ENCODE peak calls at places on chromosomes 4 and X, in six cellular contexts. B is SK-N-SH, X is HCT116, C is HepG2, S is GM12878, O is Panc1. U is an unnamed sample.

GRCh38 chr4:6300359-6300758 is 30.7 kb downstream of the WFS1 start:
- DNase-seq in B (no peak), X (no peak), C (no peak), S (no peak), O (no peak), U (no peak)

GRCh38 chr4:5471691-5472090 is 236.7 kb downstream of the EVC2 start:
- DNase-seq in B (no peak), X (no peak), C (no peak), S (no peak), O (no peak), U (no peak)

GRCh38 chrX:44876076-44876475 is 3.1 kb downstream of the KDM6A start:
- DNase-seq in B (no peak), X (no peak), C (no peak), S (no peak), O (no peak), U (no peak)

GRCh38 chr4:96395747-96396146 is 555.9 kb downstream of the PDHA2 start:
- DNase-seq in B (no peak), X (no peak), C (no peak), S (no peak), O (no peak), U (no peak)

GRCh38 chr4:152935661-152936445 is at the start of gene FHDC1:
- DNase-seq in B (peak), X (peak), C (no peak), S (no peak), O (no peak), U (peak)

GRCh38 chr4:74793757-74794340 is 474 bp downstream of the BTC start:
- DNase-seq in B (peak), X (no peak), C (peak), S (no peak), O (no peak), U (no peak)

GRCh38 chrX:85988353-85988752 is 59.0 kb downstream of the CHM start:
- DNase-seq in B (no peak), X (no peak), C (no peak), S (no peak), O (no peak), U (no peak)

GRCh38 chr4:106530816-106531215 is 162.2 kb upstream of the GIMD1 start:
- DNase-seq in B (no peak), X (no peak), C (no peak), S (no peak), O (no peak), U (no peak)

GRCh38 chrX:9940397-9940796 is 26.8 kb upstream of the CLDN34 start:
- DNase-seq in B (no peak), X (no peak), C (no peak), S (no peak), O (no peak), U (no peak)

GRCh38 chr4:185020293-185020808 is 2.1 kb downstream of the HELT start:
- DNase-seq in B (peak), X (no peak), C (no peak), S (no peak), O (no peak), U (no peak)

GRCh38 chrX:11329016-11329415 is 35.8 kb downstream of the AMELX start:
- DNase-seq in B (no peak), X (no peak), C (no peak), S (no peak), O (no peak), U (no peak)

GRCh38 chrX:77087529-77088169 is 359.5 kb upstream of the FGF16 start:
- DNase-seq in B (no peak), X (no peak), C (peak), S (no peak), O (no peak), U (no peak)

GRCh38 chrX:151713859-151714258 is 2.0 kb upstream of the FATE1 start:
- DNase-seq in B (peak), X (peak), C (peak), S (no peak), O (peak), U (peak)

GRCh38 chr4:76987153-76987562 is 37.6 kb downstream of the SEPTIN11 start:
- DNase-seq in B (no peak), X (no peak), C (no peak), S (no peak), O (no peak), U (no peak)

GRCh38 chr4:114012749-114013148 is 33.3 kb upstream of the ARSJ start:
- DNase-seq in B (no peak), X (no peak), C (no peak), S (no peak), O (no peak), U (no peak)

GRCh38 chr4:113639311-113639710 is 122.2 kb downstream of the CAMK2D start:
- DNase-seq in B (no peak), X (no peak), C (no peak), S (no peak), O (no peak), U (no peak)

GRCh38 chr4:113146876-113147358 is 97.5 kb downstream of the ANK2 start:
- DNase-seq in B (no peak), X (no peak), C (peak), S (peak), O (no peak), U (no peak)

GRCh38 chr4:11051181-11051580 is 366.6 kb upstream of the CLNK start:
- DNase-seq in B (no peak), X (no peak), C (no peak), S (no peak), O (no peak), U (no peak)

GRCh38 chr4:121898150-121898549 is 27.9 kb upstream of the BBS7 start:
- DNase-seq in B (no peak), X (peak), C (no peak), S (no peak), O (no peak), U (no peak)

GRCh38 chrX:48665991-48666390 is 17.6 kb upstream of the WAS start:
- DNase-seq in B (no peak), X (no peak), C (no peak), S (no peak), O (no peak), U (no peak)

GRCh38 chrX:8042304-8042703 is 115.1 kb upstream of the PNPLA4 start:
- DNase-seq in B (peak), X (no peak), C (peak), S (no peak), O (no peak), U (peak)

GRCh38 chrX:40105016-40105790 is 7.4 kb upstream of the BCOR start:
- DNase-seq in B (peak), X (no peak), C (no peak), S (no peak), O (no peak), U (no peak)

GRCh38 chrX:2823795-2824386 is 4.8 kb upstream of the GYG2 start:
- DNase-seq in B (no peak), X (no peak), C (no peak), S (no peak), O (no peak), U (no peak)

GRCh38 chrX:14927391-14927790 is 54.2 kb downstream of the MOSPD2 start:
- DNase-seq in B (no peak), X (no peak), C (no peak), S (no peak), O (no peak), U (no peak)

GRCh38 chr4:114582625-114583024 is 16.0 kb upstream of the UGT8 start:
- DNase-seq in B (no peak), X (no peak), C (no peak), S (no peak), O (no peak), U (no peak)

GRCh38 chr4:25859429-25860148 is 3.2 kb downstream of the SEL1L3 start:
- DNase-seq in B (peak), X (no peak), C (no peak), S (no peak), O (no peak), U (no peak)

GRCh38 chrX:136423724-136424123 is 64.0 kb upstream of the BRS3 start:
- DNase-seq in B (no peak), X (no peak), C (no peak), S (no peak), O (no peak), U (no peak)

GRCh38 chr4:156598138-156598681 is 373.4 kb downstream of the PDGFC start:
- DNase-seq in B (no peak), X (no peak), C (no peak), S (no peak), O (no peak), U (no peak)

GRCh38 chr4:8165374-8165896 is 6.8 kb upstream of the ABLIM2 start:
- DNase-seq in B (no peak), X (no peak), C (no peak), S (no peak), O (no peak), U (no peak)

GRCh38 chr4:68963389-68963788 is 11.8 kb upstream of the UGT2A3 start:
- DNase-seq in B (no peak), X (no peak), C (no peak), S (no peak), O (no peak), U (no peak)

GRCh38 chr4:30380404-30380998 is 339.7 kb upstream of the PCDH7 start:
- DNase-seq in B (peak), X (peak), C (peak), S (no peak), O (peak), U (peak)

GRCh38 chr4:3369781-3370660 is 71.7 kb upstream of the HGFAC start:
- DNase-seq in B (peak), X (no peak), C (no peak), S (no peak), O (no peak), U (no peak)

GRCh38 chr4:104500452-104500851 is 5.8 kb upstream of the CXXC4 start:
- DNase-seq in B (no peak), X (no peak), C (no peak), S (no peak), O (no peak), U (no peak)

GRCh38 chr4:152530600-152530999 is 5.3 kb downstream of the FBXW7 start:
- DNase-seq in B (no peak), X (no peak), C (no peak), S (no peak), O (no peak), U (no peak)

GRCh38 chr4:54167508-54167907 is 61.6 kb upstream of the PDGFRA start:
- DNase-seq in B (no peak), X (no peak), C (no peak), S (no peak), O (no peak), U (no peak)

GRCh38 chr4:186554890-186555827 is at the start of gene MTNR1A:
- DNase-seq in B (peak), X (no peak), C (no peak), S (no peak), O (no peak), U (no peak)

GRCh38 chr4:70703695-70704332 is 15.5 kb downstream of the UTP3 start:
- DNase-seq in B (no peak), X (no peak), C (no peak), S (no peak), O (no peak), U (no peak)

GRCh38 chr4:99816611-99817309 is at the start of gene DAPP1:
- DNase-seq in B (no peak), X (no peak), C (no peak), S (peak), O (no peak), U (no peak)
- TF ChIP-seq POLR2AphosphoS5 in B (no peak), X (no peak), C (no peak), S (peak), O (no peak), U (no peak)

DNA sequence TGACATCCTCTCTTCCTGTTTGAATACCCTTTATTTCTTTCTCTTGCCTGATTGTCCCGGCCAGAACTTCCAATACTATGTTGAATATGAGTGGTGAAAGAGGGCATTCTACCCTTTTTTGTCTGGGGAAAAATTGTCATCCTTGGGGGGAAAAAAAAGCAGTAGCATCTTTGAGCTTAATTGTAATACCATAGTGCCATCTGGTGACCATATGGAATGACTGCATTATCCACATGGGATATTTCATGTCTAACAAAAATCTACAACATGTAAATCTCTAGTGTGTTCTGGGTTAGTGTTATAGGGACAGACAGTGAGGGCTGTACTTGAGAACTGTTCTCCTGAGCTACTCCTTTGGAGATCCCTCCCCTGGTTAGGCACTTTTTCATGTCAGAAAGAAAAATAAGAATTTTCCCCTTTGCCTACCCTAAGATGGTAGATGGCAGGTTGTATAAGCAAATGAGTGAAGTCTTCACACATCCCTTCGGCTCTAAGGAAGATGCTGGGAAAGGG is 26.0 kb downstream of the CAPN6 start:
- DNase-seq in B (peak), X (peak), C (peak), S (no peak), O (no peak), U (no peak)
- TF ChIP-seq SIN3A in B (no peak), X (no peak), C (no peak), S (no peak), O (no peak), U (no peak)

DNA sequence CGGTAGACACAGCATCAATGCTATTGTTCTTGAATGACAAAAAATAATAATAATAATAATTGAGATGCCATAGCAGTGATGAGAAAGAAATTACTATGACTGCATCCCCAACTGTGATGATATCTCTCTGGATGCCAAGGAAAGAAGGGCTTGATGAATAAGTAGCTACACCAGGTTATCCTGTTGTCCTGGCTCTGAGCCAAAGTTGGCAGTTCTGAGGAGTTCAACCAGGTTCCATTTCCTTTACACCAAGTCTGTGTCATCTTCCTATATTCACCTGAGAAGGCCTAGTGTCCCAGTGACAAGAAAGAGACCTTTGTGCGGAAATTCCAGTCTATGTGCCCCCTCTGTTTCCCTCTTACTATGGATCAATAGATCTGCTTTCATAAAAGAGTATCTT is 3.4 kb upstream of the MAML3 start:
- DNase-seq in B (no peak), X (no peak), C (no peak), S (no peak), O (no peak), U (no peak)
- TF ChIP-seq REST in B (no peak), X (no peak), C (no peak), S (no peak), O (no peak), U (no peak)

GRCh38 chrX:133576876-133577275 is 161.6 kb upstream of the GPC4 start:
- DNase-seq in B (no peak), X (no peak), C (no peak), S (no peak), O (no peak), U (no peak)
- TF ChIP-seq POLR2AphosphoS5 in B (no peak), X (no peak), C (no peak), S (no peak), O (no peak), U (no peak)

DNA sequence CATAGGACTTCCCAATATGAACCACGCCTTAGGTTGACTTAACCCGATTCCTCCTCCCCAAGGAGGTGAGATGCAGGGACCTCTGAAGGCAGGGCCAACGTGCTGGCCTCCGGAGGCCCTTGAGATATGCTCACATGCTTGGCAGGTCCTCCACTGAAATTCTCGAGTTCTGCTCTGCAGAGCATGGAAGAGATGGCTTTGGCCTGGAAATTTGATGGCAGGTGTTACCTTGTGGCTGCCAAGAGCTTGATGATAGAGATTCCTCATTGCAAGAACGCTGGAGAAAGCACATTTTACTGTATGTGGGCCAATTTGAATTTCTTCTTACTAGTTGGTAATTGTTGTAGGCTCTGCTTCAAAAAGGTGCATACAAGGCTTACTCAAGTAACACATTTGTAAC is 117.4 kb upstream of the LIMCH1 start:
- DNase-seq in B (no peak), X (no peak), C (no peak), S (no peak), O (no peak), U (no peak)
- TF ChIP-seq SIN3A in B (no peak), X (no peak), C (no peak), S (no peak), O (no peak), U (no peak)

DNA sequence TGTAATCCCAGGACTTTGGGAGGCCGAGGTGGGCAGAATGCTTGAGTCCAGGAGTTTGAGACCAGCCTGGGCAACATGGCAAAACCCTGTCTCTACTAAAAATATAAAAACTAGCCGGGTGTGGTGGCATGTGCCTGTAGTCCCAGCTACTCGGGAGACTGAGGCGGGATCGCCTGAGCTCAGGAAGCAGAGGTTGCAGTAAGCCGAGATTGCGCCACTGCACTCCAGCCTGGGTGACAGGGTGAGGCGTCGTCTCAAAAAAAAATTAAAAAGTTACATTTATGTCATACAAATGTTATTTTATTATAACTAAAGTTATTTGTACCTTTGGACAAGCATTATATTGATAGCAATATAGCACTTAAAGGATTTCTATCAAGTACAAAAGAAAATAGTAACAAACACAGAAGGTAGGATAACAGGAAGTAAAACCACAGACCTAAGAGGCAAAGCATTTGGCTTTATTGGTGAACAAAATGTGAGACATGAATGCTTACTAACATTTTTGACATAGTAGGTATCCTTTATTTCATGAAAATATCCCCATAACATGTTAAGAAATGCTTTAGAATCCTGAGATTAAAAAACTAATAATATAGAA is 51.5 kb downstream of the TMEM165 start:
- DNase-seq in B (no peak), X (no peak), C (no peak), S (no peak), O (no peak), U (no peak)
- TF ChIP-seq REST in B (no peak), X (no peak), C (no peak), S (no peak), O (no peak), U (no peak)

GRCh38 chr4:85818700-85819099 is 343.8 kb downstream of the ARHGAP24 start:
- DNase-seq in B (no peak), X (no peak), C (no peak), S (no peak), O (no peak), U (no peak)
- TF ChIP-seq POLR2AphosphoS5 in B (no peak), X (no peak), C (no peak), S (no peak), O (no peak), U (no peak)

GRCh38 chr4:145933134-145933533 is 5.5 kb downstream of the ZNF827 start:
- DNase-seq in B (no peak), X (no peak), C (no peak), S (no peak), O (no peak), U (no peak)
- TF ChIP-seq SIN3A in B (no peak), X (no peak), C (no peak), S (no peak), O (no peak), U (no peak)